ENCODE peak calls at places on chromosomes 12 and 14, in eight cellular contexts. One of them, this sample, is unnamed.

GRCh38 chr14:56064513-56064912 is 53.7 kb upstream of the PELI2 start:
- DNase-seq in K562: no peak
- DNase-seq in uterus: no peak
- DNase-seq in psoas muscle: no peak
- DNase-seq in AG09319: no peak
- DNase-seq in tibial nerve: no peak
- DNase-seq in natural killer cell: no peak
- DNase-seq in glutamatergic neuron: no peak
- DNase-seq in this sample: no peak

GRCh38 chr14:59870277-59871165 is at the start of gene RTN1:
- DNase-seq in K562: peak
- DNase-seq in uterus: no peak
- DNase-seq in psoas muscle: peak
- DNase-seq in AG09319: no peak
- DNase-seq in tibial nerve: peak
- DNase-seq in natural killer cell: no peak
- DNase-seq in glutamatergic neuron: peak
- DNase-seq in this sample: peak

GRCh38 chr14:105045710-105046326 is 19.4 kb downstream of the GPR132 start:
- DNase-seq in K562: peak
- DNase-seq in uterus: peak
- DNase-seq in psoas muscle: peak
- DNase-seq in AG09319: peak
- DNase-seq in tibial nerve: peak
- DNase-seq in natural killer cell: peak
- DNase-seq in glutamatergic neuron: peak
- DNase-seq in this sample: peak

GRCh38 chr14:53218161-53218560 is 65.0 kb upstream of the DDHD1 start:
- DNase-seq in K562: no peak
- DNase-seq in uterus: no peak
- DNase-seq in psoas muscle: no peak
- DNase-seq in AG09319: no peak
- DNase-seq in tibial nerve: no peak
- DNase-seq in natural killer cell: no peak
- DNase-seq in glutamatergic neuron: no peak
- DNase-seq in this sample: no peak

GRCh38 chr12:72346331-72346944 is 74.3 kb downstream of the TRHDE start:
- DNase-seq in K562: peak
- DNase-seq in uterus: peak
- DNase-seq in psoas muscle: peak
- DNase-seq in AG09319: peak
- DNase-seq in tibial nerve: peak
- DNase-seq in natural killer cell: no peak
- DNase-seq in glutamatergic neuron: peak
- DNase-seq in this sample: no peak

GRCh38 chr14:89324501-89325298 is 92.3 kb downstream of the FOXN3 start:
- DNase-seq in K562: no peak
- DNase-seq in uterus: no peak
- DNase-seq in psoas muscle: no peak
- DNase-seq in AG09319: no peak
- DNase-seq in tibial nerve: no peak
- DNase-seq in natural killer cell: no peak
- DNase-seq in glutamatergic neuron: no peak
- DNase-seq in this sample: no peak

GRCh38 chr14:31926123-31926522 is 151.0 kb upstream of the ARHGAP5 start:
- DNase-seq in K562: peak
- DNase-seq in uterus: no peak
- DNase-seq in psoas muscle: no peak
- DNase-seq in AG09319: no peak
- DNase-seq in tibial nerve: no peak
- DNase-seq in natural killer cell: no peak
- DNase-seq in glutamatergic neuron: no peak
- DNase-seq in this sample: no peak

GRCh38 chr12:52566847-52567291 is 6.8 kb downstream of the KRT74 start:
- DNase-seq in K562: peak
- DNase-seq in uterus: no peak
- DNase-seq in psoas muscle: no peak
- DNase-seq in AG09319: no peak
- DNase-seq in tibial nerve: no peak
- DNase-seq in natural killer cell: peak
- DNase-seq in glutamatergic neuron: peak
- DNase-seq in this sample: no peak

GRCh38 chr12:74922117-74922516 is 287.5 kb downstream of the KCNC2 start:
- DNase-seq in K562: no peak
- DNase-seq in uterus: no peak
- DNase-seq in psoas muscle: no peak
- DNase-seq in AG09319: no peak
- DNase-seq in tibial nerve: no peak
- DNase-seq in natural killer cell: no peak
- DNase-seq in glutamatergic neuron: no peak
- DNase-seq in this sample: no peak

GRCh38 chr14:38150075-38150474 is 57.6 kb upstream of the SSTR1 start:
- DNase-seq in K562: no peak
- DNase-seq in uterus: no peak
- DNase-seq in psoas muscle: no peak
- DNase-seq in AG09319: no peak
- DNase-seq in tibial nerve: no peak
- DNase-seq in natural killer cell: no peak
- DNase-seq in glutamatergic neuron: no peak
- DNase-seq in this sample: no peak

GRCh38 chr12:5043589-5044419 is at the start of gene KCNA5:
- DNase-seq in K562: peak
- DNase-seq in uterus: no peak
- DNase-seq in psoas muscle: no peak
- DNase-seq in AG09319: no peak
- DNase-seq in tibial nerve: no peak
- DNase-seq in natural killer cell: no peak
- DNase-seq in glutamatergic neuron: peak
- DNase-seq in this sample: peak

GRCh38 chr12:120150919-120151525 is 34.5 kb upstream of the RAB35 start:
- DNase-seq in K562: no peak
- DNase-seq in uterus: no peak
- DNase-seq in psoas muscle: no peak
- DNase-seq in AG09319: no peak
- DNase-seq in tibial nerve: no peak
- DNase-seq in natural killer cell: no peak
- DNase-seq in glutamatergic neuron: no peak
- DNase-seq in this sample: no peak

GRCh38 chr12:43104524-43104923 is 447.5 kb downstream of the ADAMTS20 start:
- DNase-seq in K562: no peak
- DNase-seq in uterus: no peak
- DNase-seq in psoas muscle: no peak
- DNase-seq in AG09319: no peak
- DNase-seq in tibial nerve: no peak
- DNase-seq in natural killer cell: no peak
- DNase-seq in glutamatergic neuron: no peak
- DNase-seq in this sample: no peak

GRCh38 chr12:690466-690865 is 27.2 kb upstream of the NINJ2 start:
- DNase-seq in K562: no peak
- DNase-seq in uterus: no peak
- DNase-seq in psoas muscle: no peak
- DNase-seq in AG09319: no peak
- DNase-seq in tibial nerve: no peak
- DNase-seq in natural killer cell: no peak
- DNase-seq in glutamatergic neuron: no peak
- DNase-seq in this sample: no peak

GRCh38 chr12:27437839-27438238 is 8.7 kb upstream of the SMCO2 start:
- DNase-seq in K562: no peak
- DNase-seq in uterus: no peak
- DNase-seq in psoas muscle: no peak
- DNase-seq in AG09319: no peak
- DNase-seq in tibial nerve: no peak
- DNase-seq in natural killer cell: no peak
- DNase-seq in glutamatergic neuron: no peak
- DNase-seq in this sample: no peak

GRCh38 chr14:104090071-104090748 is 4.7 kb downstream of the ASPG start:
- DNase-seq in K562: no peak
- DNase-seq in uterus: no peak
- DNase-seq in psoas muscle: no peak
- DNase-seq in AG09319: no peak
- DNase-seq in tibial nerve: no peak
- DNase-seq in natural killer cell: no peak
- DNase-seq in glutamatergic neuron: no peak
- DNase-seq in this sample: no peak

GRCh38 chr14:90760591-90761316 is 55.5 kb downstream of the TTC7B start:
- DNase-seq in K562: no peak
- DNase-seq in uterus: no peak
- DNase-seq in psoas muscle: no peak
- DNase-seq in AG09319: no peak
- DNase-seq in tibial nerve: no peak
- DNase-seq in natural killer cell: no peak
- DNase-seq in glutamatergic neuron: no peak
- DNase-seq in this sample: no peak
- TF ChIP-seq CTCF in K562: peak
- TF ChIP-seq CTCF in uterus: peak
- TF ChIP-seq CTCF in psoas muscle: peak
- TF ChIP-seq CTCF in AG09319: peak
- TF ChIP-seq CTCF in tibial nerve: peak
- TF ChIP-seq CTCF in natural killer cell: peak
- TF ChIP-seq CTCF in glutamatergic neuron: peak
- TF ChIP-seq CTCF in this sample: peak

DNA sequence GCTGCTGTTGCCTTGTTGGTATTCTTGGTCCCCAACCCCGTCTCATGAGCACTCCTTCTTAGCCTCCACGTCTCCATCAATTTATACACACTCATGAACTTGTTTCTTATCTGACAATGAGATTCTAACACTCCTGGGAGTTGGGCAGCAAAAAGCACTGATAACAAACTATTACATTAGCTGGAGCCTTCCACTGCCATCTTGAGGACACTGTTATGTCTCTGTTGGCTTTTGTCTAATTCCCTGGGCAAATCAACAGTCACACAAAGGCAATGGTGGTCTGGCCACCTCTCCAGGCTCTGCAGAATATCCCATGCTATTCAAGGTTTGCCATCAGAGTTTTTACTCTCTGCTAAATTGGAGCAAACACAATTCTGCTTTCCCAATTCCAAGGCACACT is 117.8 kb upstream of the COCH start:
- DNase-seq in K562: no peak
- DNase-seq in uterus: no peak
- DNase-seq in psoas muscle: no peak
- DNase-seq in AG09319: no peak
- DNase-seq in tibial nerve: no peak
- DNase-seq in natural killer cell: no peak
- DNase-seq in glutamatergic neuron: no peak
- DNase-seq in this sample: no peak
- TF ChIP-seq CTCF in K562: peak
- TF ChIP-seq CTCF in uterus: no peak
- TF ChIP-seq CTCF in psoas muscle: no peak
- TF ChIP-seq CTCF in AG09319: no peak
- TF ChIP-seq CTCF in tibial nerve: no peak
- TF ChIP-seq CTCF in natural killer cell: no peak
- TF ChIP-seq CTCF in glutamatergic neuron: no peak
- TF ChIP-seq CTCF in this sample: no peak

GRCh38 chr12:15172423-15172822 is 48.8 kb downstream of the RERG start:
- DNase-seq in K562: no peak
- DNase-seq in uterus: no peak
- DNase-seq in psoas muscle: no peak
- DNase-seq in AG09319: no peak
- DNase-seq in tibial nerve: no peak
- DNase-seq in natural killer cell: no peak
- DNase-seq in glutamatergic neuron: no peak
- DNase-seq in this sample: no peak
- TF ChIP-seq CTCF in K562: no peak
- TF ChIP-seq CTCF in uterus: no peak
- TF ChIP-seq CTCF in psoas muscle: no peak
- TF ChIP-seq CTCF in AG09319: no peak
- TF ChIP-seq CTCF in tibial nerve: no peak
- TF ChIP-seq CTCF in natural killer cell: no peak
- TF ChIP-seq CTCF in glutamatergic neuron: peak
- TF ChIP-seq CTCF in this sample: peak

DNA sequence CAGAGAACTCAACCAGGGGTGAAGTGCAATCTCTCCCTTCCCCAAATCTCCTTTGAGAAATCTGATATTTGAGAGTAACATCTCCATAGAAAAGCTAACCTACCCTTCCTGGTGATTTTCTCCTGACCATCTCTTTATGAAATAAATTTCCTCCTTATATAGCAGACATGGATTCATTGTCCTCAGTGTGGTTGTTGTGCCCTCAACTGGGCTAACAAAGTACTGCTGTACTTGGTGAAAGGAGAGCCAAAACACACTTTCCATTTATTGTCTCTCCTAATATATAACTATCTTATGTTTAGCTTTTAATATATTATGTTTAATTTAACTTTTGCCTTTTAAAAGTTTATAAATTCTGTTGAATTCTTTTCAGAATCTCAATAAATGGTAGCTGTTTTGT is 65.1 kb upstream of the SLCO1B1 start:
- DNase-seq in K562: no peak
- DNase-seq in uterus: no peak
- DNase-seq in psoas muscle: no peak
- DNase-seq in AG09319: no peak
- DNase-seq in tibial nerve: no peak
- DNase-seq in natural killer cell: no peak
- DNase-seq in glutamatergic neuron: no peak
- DNase-seq in this sample: no peak
- TF ChIP-seq CTCF in K562: no peak
- TF ChIP-seq CTCF in uterus: no peak
- TF ChIP-seq CTCF in psoas muscle: no peak
- TF ChIP-seq CTCF in AG09319: no peak
- TF ChIP-seq CTCF in tibial nerve: no peak
- TF ChIP-seq CTCF in natural killer cell: no peak
- TF ChIP-seq CTCF in glutamatergic neuron: peak
- TF ChIP-seq CTCF in this sample: no peak

GRCh38 chr14:67137744-67138371 is 51.4 kb upstream of the GARIN2 start:
- DNase-seq in K562: no peak
- DNase-seq in uterus: no peak
- DNase-seq in psoas muscle: no peak
- DNase-seq in AG09319: no peak
- DNase-seq in tibial nerve: no peak
- DNase-seq in natural killer cell: no peak
- DNase-seq in glutamatergic neuron: no peak
- DNase-seq in this sample: no peak
- TF ChIP-seq CTCF in K562: peak
- TF ChIP-seq CTCF in uterus: peak
- TF ChIP-seq CTCF in psoas muscle: peak
- TF ChIP-seq CTCF in AG09319: peak
- TF ChIP-seq CTCF in tibial nerve: no peak
- TF ChIP-seq CTCF in natural killer cell: peak
- TF ChIP-seq CTCF in glutamatergic neuron: peak
- TF ChIP-seq CTCF in this sample: peak

DNA sequence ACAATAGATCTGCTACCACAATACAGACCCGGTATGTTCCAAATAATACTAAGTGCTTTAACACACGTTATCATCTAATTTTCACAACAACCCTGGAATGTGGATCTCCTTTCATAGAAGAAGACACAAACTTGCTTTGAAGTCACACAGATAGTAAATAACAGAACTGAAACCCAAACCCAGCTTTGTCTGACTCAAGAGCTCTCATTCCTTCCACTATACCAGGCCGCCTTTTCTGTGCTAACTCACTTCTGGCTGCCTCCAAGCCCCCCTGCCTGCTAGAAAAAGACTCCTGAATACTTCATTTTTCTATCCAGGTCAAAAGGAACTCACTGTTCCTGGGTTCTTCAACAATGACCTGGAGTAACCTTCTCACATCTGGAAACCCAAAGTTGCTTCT is 37.8 kb downstream of the PRPF40B start:
- DNase-seq in K562: no peak
- DNase-seq in uterus: no peak
- DNase-seq in psoas muscle: no peak
- DNase-seq in AG09319: no peak
- DNase-seq in tibial nerve: no peak
- DNase-seq in natural killer cell: no peak
- DNase-seq in glutamatergic neuron: no peak
- DNase-seq in this sample: no peak
- TF ChIP-seq CTCF in K562: no peak
- TF ChIP-seq CTCF in uterus: no peak
- TF ChIP-seq CTCF in psoas muscle: no peak
- TF ChIP-seq CTCF in AG09319: no peak
- TF ChIP-seq CTCF in tibial nerve: no peak
- TF ChIP-seq CTCF in natural killer cell: no peak
- TF ChIP-seq CTCF in glutamatergic neuron: no peak
- TF ChIP-seq CTCF in this sample: no peak

GRCh38 chr12:110229409-110229808 is 51.6 kb upstream of the ATP2A2 start:
- DNase-seq in K562: no peak
- DNase-seq in uterus: no peak
- DNase-seq in psoas muscle: no peak
- DNase-seq in AG09319: no peak
- DNase-seq in tibial nerve: no peak
- DNase-seq in natural killer cell: no peak
- DNase-seq in glutamatergic neuron: no peak
- DNase-seq in this sample: no peak
- TF ChIP-seq CTCF in K562: no peak
- TF ChIP-seq CTCF in uterus: no peak
- TF ChIP-seq CTCF in psoas muscle: no peak
- TF ChIP-seq CTCF in AG09319: no peak
- TF ChIP-seq CTCF in tibial nerve: no peak
- TF ChIP-seq CTCF in natural killer cell: no peak
- TF ChIP-seq CTCF in glutamatergic neuron: no peak
- TF ChIP-seq CTCF in this sample: no peak